ENCODE peak calls at places on chromosomes 12 and 14, in four cellular contexts. W is endothelial cell, I is MM.1S, C is omental fat pad. X is an unnamed sample.

GRCh38 chr14:53896773-53897172 is 59.9 kb downstream of the BMP4 start:
- DNase-seq in W (no peak), I (no peak), C (no peak), X (no peak)

GRCh38 chr14:34498684-34499412 is 36.8 kb upstream of the SPTSSA start:
- DNase-seq in W (no peak), I (no peak), C (no peak), X (peak; percentile 33)

GRCh38 chr12:64099430-64099829 is 122.7 kb downstream of the KICS2 start:
- DNase-seq in W (no peak), I (no peak), C (no peak), X (no peak)

GRCh38 chr14:41285193-41285748 is 321.4 kb upstream of the LRFN5 start:
- DNase-seq in W (peak; percentile 61), I (peak; percentile 50), C (peak; percentile 44), X (peak; percentile 46)

GRCh38 chr14:91350813-91351507 is 66.7 kb downstream of the CCDC88C start:
- DNase-seq in W (no peak), I (peak; percentile 88), C (no peak), X (no peak)

GRCh38 chr12:107951024-107951423 is 176.5 kb downstream of the ASCL4 start:
- DNase-seq in W (no peak), I (no peak), C (no peak), X (no peak)

GRCh38 chr12:42482820-42483533 is 106.6 kb downstream of the PRICKLE1 start:
- DNase-seq in W (peak; percentile 94), I (peak; percentile 63), C (peak; percentile 29), X (peak; percentile 72)

GRCh38 chr14:101838476-101838875 is 77.0 kb downstream of the PPP2R5C start:
- DNase-seq in W (no peak), I (no peak), C (no peak), X (no peak)

GRCh38 chr12:64674367-64674922 is 64.2 kb downstream of the RASSF3 start:
- DNase-seq in W (no peak), I (no peak), C (no peak), X (no peak)

GRCh38 chr14:24425704-24426103 is 3.8 kb downstream of the CBLN3 start:
- DNase-seq in W (no peak), I (no peak), C (no peak), X (no peak)

GRCh38 chr14:59131926-59132763 is 56.3 kb upstream of the DAAM1 start:
- DNase-seq in W (no peak), I (no peak), C (no peak), X (no peak)

GRCh38 chr12:104805186-104805585 is 152.9 kb downstream of the SLC41A2 start:
- DNase-seq in W (no peak), I (no peak), C (no peak), X (no peak)

GRCh38 chr12:26863515-26863914 is 30.5 kb upstream of the ITPR2 start:
- DNase-seq in W (no peak), I (peak; percentile 37), C (no peak), X (no peak)

GRCh38 chr12:126982707-126983106 is 1284.3 kb upstream of the TMEM132C start:
- DNase-seq in W (no peak), I (no peak), C (no peak), X (no peak)

GRCh38 chr14:72701610-72702009 is 192.3 kb downstream of the DPF3 start:
- DNase-seq in W (no peak), I (no peak), C (no peak), X (no peak)

GRCh38 chr14:33738481-33738880 is 212.4 kb downstream of the EGLN3 start:
- DNase-seq in W (no peak), I (no peak), C (no peak), X (no peak)

GRCh38 chr12:40793471-40793870 is 101.2 kb downstream of the CNTN1 start:
- DNase-seq in W (no peak), I (no peak), C (no peak), X (no peak)

GRCh38 chr14:88013750-88014349 is 8.9 kb downstream of the GPR65 start:
- DNase-seq in W (peak; percentile 65), I (peak; percentile 11), C (peak; percentile 47), X (peak; percentile 74)

GRCh38 chr12:132145334-132145733 is 1.1 kb downstream of the NOC4L start:
- DNase-seq in W (no peak), I (no peak), C (no peak), X (no peak)

GRCh38 chr12:113133036-113133435 is 2.5 kb downstream of the RASAL1 start:
- DNase-seq in W (no peak), I (no peak), C (no peak), X (no peak)

GRCh38 chr14:104977008-104977680 is 1.0 kb downstream of the AHNAK2 start:
- DNase-seq in W (no peak), I (no peak), C (no peak), X (no peak)

GRCh38 chr14:104977681-104978647 is at the start of gene AHNAK2:
- DNase-seq in W (peak; percentile 85), I (no peak), C (no peak), X (peak; percentile 93)

GRCh38 chr14:104974665-104975390 is 3.3 kb downstream of the AHNAK2 start:
- DNase-seq in W (no peak), I (no peak), C (no peak), X (no peak)

GRCh38 chr14:104975481-104976197 is 2.5 kb downstream of the AHNAK2 start:
- DNase-seq in W (peak; percentile 51), I (no peak), C (no peak), X (peak; percentile 37)

DNA sequence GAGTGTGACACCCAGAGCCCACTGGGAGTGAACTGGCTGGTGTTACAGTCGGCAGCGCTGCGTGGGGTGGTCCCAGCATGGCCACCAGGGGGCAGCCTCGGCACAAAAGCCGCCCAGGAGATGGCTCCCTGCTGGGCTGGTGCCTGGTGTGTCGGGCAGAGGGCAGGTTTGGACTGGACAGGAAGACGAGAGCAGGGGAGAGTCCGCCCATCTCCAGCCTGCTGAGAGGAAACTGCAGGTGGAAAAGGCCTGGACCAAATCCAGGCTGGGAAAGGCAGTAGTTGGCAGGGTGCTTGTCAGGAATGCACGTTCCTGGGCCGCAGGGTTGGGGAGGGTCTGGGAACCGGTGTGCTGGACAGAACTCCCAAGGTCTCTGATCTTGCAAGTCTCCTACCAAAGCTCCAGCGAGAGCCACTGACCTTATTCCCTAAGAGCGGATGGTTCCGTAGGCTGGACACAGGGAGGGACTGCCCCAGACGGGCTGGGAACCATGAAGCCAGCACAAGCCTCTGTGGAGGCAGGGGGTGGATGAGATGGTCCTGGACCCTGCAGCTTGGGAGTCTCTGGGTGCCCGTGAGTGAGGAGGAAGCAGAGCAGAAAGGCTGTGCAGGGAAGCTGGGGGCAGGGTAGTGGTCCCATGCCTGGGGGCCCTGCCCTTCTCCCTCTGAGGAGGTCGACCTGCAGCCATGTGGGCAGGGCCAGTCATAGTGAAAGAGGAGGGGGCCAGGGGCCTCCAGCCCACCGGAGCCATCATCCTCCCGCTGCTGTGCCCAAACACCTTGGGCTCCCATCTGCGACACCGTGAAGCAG is 1.8 kb downstream of the AHNAK2 start:
- DNase-seq in W (peak; percentile 95), I (peak; percentile 42), C (peak; percentile 75), X (peak; percentile 91)
- TF ChIP-seq CTCF in W (peak; percentile 96), I (peak; percentile 58), C (no peak), X (peak; percentile 96)

GRCh38 chr14:104502060-104502459 is 77.5 kb upstream of the C14orf180 start:
- DNase-seq in W (no peak), I (no peak), C (no peak), X (no peak)

GRCh38 chr14:104494483-104494882 is 85.1 kb upstream of the C14orf180 start:
- DNase-seq in W (no peak), I (no peak), C (no peak), X (no peak)

GRCh38 chr14:104499784-104500496 is 79.6 kb upstream of the C14orf180 start:
- DNase-seq in W (no peak), I (no peak), C (no peak), X (no peak)

DNA sequence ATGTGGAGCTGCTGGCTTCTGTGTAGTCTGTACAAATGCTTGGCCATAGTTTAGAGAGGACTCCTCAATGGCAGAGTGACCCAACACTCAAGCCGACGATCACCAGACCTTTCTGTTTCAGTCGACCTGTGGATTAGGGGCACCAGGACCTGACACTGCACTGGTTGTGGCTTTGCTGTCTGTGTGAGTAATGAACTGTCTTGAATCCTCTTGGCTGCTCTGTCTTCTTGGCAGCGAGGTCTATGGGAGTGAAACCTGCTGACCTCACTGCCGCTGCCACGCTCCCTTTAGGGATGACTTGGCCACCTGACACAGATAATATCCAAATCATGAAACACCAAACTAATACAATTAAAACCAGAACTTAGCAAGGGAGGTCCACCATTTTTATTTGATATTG is 83.5 kb upstream of the C14orf180 start:
- DNase-seq in W (no peak), I (no peak), C (no peak), X (no peak)
- TF ChIP-seq CTCF in W (no peak), I (no peak), C (no peak), X (no peak)

GRCh38 chr12:11884661-11885060 is 186.1 kb upstream of the BCL2L14 start:
- DNase-seq in W (no peak), I (no peak), C (no peak), X (no peak)
- TF ChIP-seq CTCF in W (no peak), I (no peak), C (no peak), X (no peak)

GRCh38 chr12:34016361-34016760 is 5.9 kb upstream of the ALG10 start:
- DNase-seq in W (no peak), I (no peak), C (no peak), X (no peak)
- TF ChIP-seq CTCF in W (no peak), I (no peak), C (no peak), X (no peak)

DNA sequence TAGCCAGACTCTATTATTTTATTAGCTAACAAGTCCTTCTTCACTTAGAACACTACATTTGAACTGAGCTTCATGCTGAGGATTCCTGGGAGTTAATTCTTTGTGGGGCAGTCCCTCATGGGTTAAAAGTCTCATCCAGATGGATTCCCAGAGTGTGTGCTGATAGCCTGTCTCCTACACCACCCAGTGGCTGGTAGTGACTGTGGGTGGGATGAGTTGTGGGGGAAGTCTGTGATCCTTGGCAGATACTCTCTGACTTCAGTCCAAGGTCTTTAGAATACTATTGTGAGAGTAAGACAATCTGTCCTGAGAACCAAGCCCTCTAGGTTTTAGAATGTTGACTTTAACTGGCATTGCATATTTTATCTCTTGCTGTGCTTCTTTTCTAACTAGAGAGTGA is 37.2 kb downstream of the AKAP6 start:
- DNase-seq in W (no peak), I (no peak), C (no peak), X (peak; percentile 43)
- TF ChIP-seq CTCF in W (no peak), I (no peak), C (no peak), X (no peak)